ENCODE peak calls at places on chromosomes 11 and 22, in four cellular contexts. G is fibroblast of lung; J is AG10803; P is effector memory CD4-positive, alpha-beta T cell. T is an unnamed sample.

GRCh38 chr11:33567004-33567403 is 133.6 kb downstream of the C11orf91 start:
- DNase-seq in G (no peak), J (no peak), P (no peak), T (no peak)

GRCh38 chr11:28735511-28735910 is 627.3 kb downstream of the METTL15 start:
- DNase-seq in P (no peak), J (no peak), G (no peak), T (no peak)

GRCh38 chr11:38169286-38169685 is 1571.2 kb upstream of the RAG2 start:
- DNase-seq in J (no peak), G (peak; percentile 67), P (no peak), T (peak; percentile 84)

GRCh38 chr11:76280151-76280881 is 74.0 kb upstream of the WNT11 start:
- DNase-seq in G (no peak), P (no peak), J (no peak), T (no peak)

GRCh38 chr11:109051200-109051599 is 370.8 kb upstream of the C11orf87 start:
- DNase-seq in J (no peak), P (no peak), G (no peak), T (no peak)

GRCh38 chr11:64482588-64482987 is 108.4 kb upstream of the SLC22A12 start:
- DNase-seq in J (no peak), G (no peak), P (no peak), T (no peak)

GRCh38 chr11:3970101-3970500 is 114.6 kb downstream of the STIM1 start:
- DNase-seq in J (no peak), P (no peak), G (no peak), T (no peak)

GRCh38 chr22:50683086-50683993 is 10.7 kb downstream of the SHANK3 start:
- DNase-seq in P (no peak), G (no peak), J (no peak), T (no peak)

GRCh38 chr11:118921929-118922744 is 3.6 kb downstream of the BCL9L start:
- DNase-seq in G (peak; percentile 87), P (no peak), J (peak; percentile 91), T (peak; percentile 89)

GRCh38 chr11:2932850-2933251 is 3.6 kb upstream of the PHLDA2 start:
- DNase-seq in G (peak; percentile 52), J (peak; percentile 39), P (no peak), T (no peak)

GRCh38 chr22:45903355-45904149 is 73.4 kb downstream of the WNT7B start:
- DNase-seq in G (peak; percentile 72), P (no peak), J (peak; percentile 58), T (peak; percentile 49)

GRCh38 chr22:17339095-17339693 is 30.1 kb upstream of the CECR2 start:
- DNase-seq in G (no peak), J (no peak), P (no peak), T (peak; percentile 17)

GRCh38 chr11:104650234-104650633 is 248.0 kb downstream of the CASP12 start:
- DNase-seq in P (no peak), G (no peak), J (no peak), T (no peak)

GRCh38 chr11:65639623-65640482 is 2.0 kb downstream of the SIPA1 start:
- DNase-seq in P (peak; percentile 68), J (no peak), G (no peak), T (no peak)

GRCh38 chr11:28976012-28976800 is 868.0 kb downstream of the METTL15 start:
- DNase-seq in G (no peak), P (no peak), J (no peak), T (no peak)

GRCh38 chr11:111604392-111605009 is 2.3 kb downstream of the SIK2 start:
- DNase-seq in J (peak; percentile 39), P (no peak), G (peak; percentile 67), T (peak; percentile 57)

GRCh38 chr11:22792497-22792896 is 37.1 kb downstream of the SVIP start:
- DNase-seq in J (peak; percentile 12), G (peak; percentile 45), P (no peak), T (peak; percentile 92)

GRCh38 chr11:95522871-95523270 is 266.7 kb downstream of the FAM76B start:
- DNase-seq in G (peak; percentile 30), J (no peak), P (no peak), T (no peak)

GRCh38 chr11:28976801-28977145 is 868.6 kb downstream of the METTL15 start:
- DNase-seq in G (no peak), P (no peak), J (peak; percentile 38), T (no peak)

GRCh38 chr11:78138694-78139421 is 568 bp downstream of the ALG8 start:
- DNase-seq in J (no peak), P (no peak), G (no peak), T (peak; percentile 19)

GRCh38 chr11:45655831-45656230 is 9.6 kb downstream of the CHST1 start:
- DNase-seq in P (no peak), J (no peak), G (no peak), T (no peak)

GRCh38 chr11:45560153-45560934 is 105.1 kb downstream of the CHST1 start:
- DNase-seq in J (no peak), G (no peak), P (no peak), T (peak; percentile 56)

GRCh38 chr11:67534070-67534679 is 10.9 kb upstream of the CABP2 start:
- DNase-seq in G (peak; percentile 11), J (no peak), P (no peak), T (no peak)

GRCh38 chr11:1458340-1459218 is 28.0 kb downstream of the MOB2 start:
- DNase-seq in J (no peak), P (no peak), G (peak; percentile 80), T (peak; percentile 22)

GRCh38 chr11:93329936-93330445 is 551 bp upstream of the DEUP1 start:
- DNase-seq in G (peak; percentile 3), J (peak; percentile 1), P (no peak), T (no peak)
- H3K4me3 ChIP-seq in G (no peak overlapping the region), J (peak overlapping the region; percentile 24), P (no peak overlapping the region), T (no peak overlapping the region)

DNA sequence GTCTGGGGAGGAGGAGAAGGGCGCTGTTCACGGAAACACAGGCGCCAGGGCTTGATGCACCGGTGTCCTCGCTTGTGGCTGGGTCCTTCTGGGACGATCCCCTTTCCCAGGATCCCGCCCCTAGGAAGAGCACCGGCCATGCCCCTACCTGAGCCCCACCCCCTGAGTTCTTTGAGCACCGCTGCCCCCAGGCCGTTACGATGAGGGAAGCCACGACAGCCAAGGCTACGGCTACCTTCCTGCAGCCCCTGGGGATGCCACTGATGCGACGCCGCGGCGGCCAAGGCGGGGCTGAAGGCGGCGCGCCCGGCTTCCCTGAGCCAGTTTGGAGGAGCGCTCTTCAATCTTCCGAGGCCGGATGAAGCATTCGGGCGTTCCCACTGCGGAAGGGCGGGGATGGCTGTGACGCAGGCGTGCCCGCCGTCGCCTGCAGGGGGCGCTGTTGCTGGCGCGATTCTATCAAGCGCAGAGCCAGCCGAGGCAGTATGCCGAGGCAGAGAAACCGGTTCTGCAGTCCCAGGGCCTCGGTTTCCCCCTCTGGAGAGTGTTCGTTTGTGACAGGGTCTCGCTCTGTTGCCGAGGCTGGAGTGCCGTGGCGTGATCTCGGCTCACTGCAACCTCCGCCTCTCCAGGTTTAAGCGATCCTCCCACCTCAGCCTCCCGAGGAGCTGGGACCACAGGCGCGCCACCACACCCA is 9.7 kb upstream of the NEFH start:
- DNase-seq in J (peak; percentile 22), P (peak; percentile 54), G (peak; percentile 50), T (peak; percentile 44)
- H3K4me3 ChIP-seq in J (peak overlapping the region; percentile 26), P (peak overlapping the region; percentile 42), G (no peak overlapping the region), T (no peak overlapping the region)

DNA sequence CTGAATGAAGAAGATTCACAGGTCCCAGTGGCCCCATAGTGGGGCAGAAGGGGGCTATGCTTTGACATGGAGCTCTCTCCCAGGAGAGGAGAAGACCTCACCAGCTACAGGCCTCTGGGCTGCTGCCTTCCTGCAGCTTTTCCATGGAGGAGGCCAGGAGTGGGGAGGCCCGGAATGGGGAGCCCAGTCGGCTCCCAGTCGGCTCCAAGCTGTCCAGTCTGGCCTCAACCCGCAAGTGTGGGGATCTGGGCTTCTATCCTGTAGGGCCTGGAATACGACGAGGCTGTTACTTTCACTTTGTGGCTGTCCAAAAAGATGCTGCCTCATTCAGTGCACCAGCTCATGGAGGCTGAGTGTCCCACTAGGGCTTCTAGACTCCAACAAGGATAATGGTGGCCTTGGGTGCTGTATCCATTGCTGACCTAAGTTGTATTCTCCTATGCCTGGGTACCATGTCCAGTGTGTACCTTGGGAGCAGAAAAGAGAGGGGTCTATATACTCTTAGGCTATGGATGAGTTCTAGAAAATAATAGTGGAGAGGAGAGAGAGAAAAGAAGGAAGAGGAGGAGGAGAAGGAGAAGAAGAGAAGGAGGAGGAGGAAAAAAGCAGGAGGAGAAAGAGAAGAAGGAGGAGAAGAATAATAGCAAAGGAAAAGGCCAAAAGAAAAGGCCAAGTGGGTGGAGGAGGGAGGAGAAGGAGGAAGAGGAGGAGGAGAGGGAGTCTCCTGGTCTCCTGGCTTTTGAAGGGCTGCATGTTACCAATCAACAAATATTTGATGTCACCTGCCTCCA is 1.1 kb downstream of the MYO18B start:
- DNase-seq in P (no peak), J (no peak), G (no peak), T (no peak)
- H3K4me3 ChIP-seq in P (no peak overlapping the region), J (no peak overlapping the region), G (no peak overlapping the region), T (no peak overlapping the region)

DNA sequence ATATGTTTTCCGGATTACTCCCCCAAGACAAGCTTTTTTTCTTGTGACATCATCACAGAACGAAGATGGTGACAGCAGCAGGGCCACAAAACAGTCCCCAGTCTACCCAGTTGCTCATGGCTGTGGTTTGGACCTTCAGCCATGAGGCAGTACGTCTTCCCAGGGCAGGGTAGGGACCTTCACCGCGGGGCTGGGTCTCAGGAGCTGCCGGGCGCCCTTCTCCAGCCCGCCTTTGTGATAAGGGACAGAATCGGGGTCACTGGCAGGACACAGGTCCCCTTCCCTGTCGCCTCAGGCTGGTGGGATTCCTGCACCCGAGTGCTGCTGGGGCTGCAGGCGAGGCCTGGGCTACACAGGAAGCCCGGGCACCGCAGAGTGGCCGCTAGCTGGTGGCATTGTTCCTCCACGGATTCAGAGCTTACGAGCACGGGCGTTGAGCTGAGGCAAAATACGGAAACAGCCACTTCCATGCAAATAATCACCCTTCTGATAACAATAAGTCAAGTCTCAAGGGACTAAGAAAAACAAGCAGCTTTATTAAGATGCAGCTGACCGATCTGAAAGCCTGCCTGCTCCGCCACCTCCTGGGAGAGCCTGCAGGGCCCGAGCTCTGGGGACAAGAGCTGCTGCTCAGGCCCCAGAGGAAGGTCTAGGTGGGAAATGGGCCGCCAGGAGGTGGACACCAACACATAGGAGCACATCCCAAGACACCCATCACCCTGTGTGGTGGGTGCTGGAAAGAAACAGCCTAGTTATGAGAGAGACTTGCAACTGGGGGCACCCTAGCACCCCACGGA is 12.3 kb downstream of the TBX1 start:
- DNase-seq in G (no peak), J (no peak), P (no peak), T (no peak)
- H3K4me3 ChIP-seq in G (no peak overlapping the region), J (no peak overlapping the region), P (no peak overlapping the region), T (no peak overlapping the region)

GRCh38 chr11:85945788-85946187 is 90.6 kb downstream of the CCDC83 start:
- DNase-seq in J (no peak), P (no peak), G (no peak), T (no peak)
- H3K4me3 ChIP-seq in J (no peak overlapping the region), P (no peak overlapping the region), G (no peak overlapping the region), T (no peak overlapping the region)

DNA sequence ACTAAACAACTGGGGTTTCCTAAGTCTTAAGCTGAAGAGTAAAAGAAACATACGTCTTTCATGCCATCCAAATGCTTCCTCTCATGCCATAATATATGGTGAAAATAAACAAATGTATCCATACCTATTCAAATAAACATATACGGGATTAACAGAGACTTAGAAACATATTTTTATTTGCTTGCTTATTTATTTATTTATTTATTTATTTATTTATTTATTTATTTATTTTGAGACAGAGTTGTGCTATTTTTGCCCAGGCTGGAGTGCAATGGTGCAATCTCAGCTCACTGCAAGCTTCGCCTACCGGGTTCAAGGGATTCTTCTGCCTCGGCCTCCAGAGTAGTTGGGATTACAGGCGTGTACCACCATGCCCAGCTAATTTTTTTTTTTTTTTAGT is 291.6 kb upstream of the CNTN5 start:
- DNase-seq in P (no peak), J (no peak), G (no peak), T (no peak)
- H3K4me3 ChIP-seq in P (no peak overlapping the region), J (no peak overlapping the region), G (no peak overlapping the region), T (no peak overlapping the region)

T was measured in fibroblast of pulmonary artery.